ENCODE peak calls at places on chromosomes 12 and 14, in five cellular contexts. J, S, Y, A and L are unnamed samples.

GRCh38 chr14:68458840-68459469 is 333.9 kb downstream of the ZFP36L1 start:
- DNase-seq in S (peak; percentile 97), A (peak; percentile 95), J (peak; percentile 45), Y (peak; percentile 67), L (no peak)

GRCh38 chr12:116525418-116526001 is 33.7 kb upstream of the MAP1LC3B2 start:
- DNase-seq in A (peak; percentile 94), Y (peak; percentile 68), J (peak; percentile 48), S (peak; percentile 64), L (no peak)

GRCh38 chr12:71755146-71755892 is 656 bp downstream of the RAB21 start:
- DNase-seq in S (peak; percentile 44), A (peak; percentile 61), Y (peak; percentile 13), J (no peak), L (no peak)

GRCh38 chr14:34247605-34248004 is 214.4 kb downstream of the SPTSSA start:
- DNase-seq in S (no peak), J (no peak), Y (no peak), A (peak; percentile 39), L (no peak)

GRCh38 chr12:131829351-131829794 is 1.2 kb downstream of the MMP17 start:
- DNase-seq in A (no peak), S (no peak), Y (no peak), J (no peak), L (peak; percentile 30)

GRCh38 chr14:95523051-95523817 is 6.8 kb upstream of the SYNE3 start:
- DNase-seq in S (no peak), A (no peak), J (no peak), Y (no peak), L (no peak)

GRCh38 chr12:22828059-22828458 is 203.1 kb downstream of the ETNK1 start:
- DNase-seq in A (no peak), Y (no peak), S (no peak), J (no peak), L (no peak)

GRCh38 chr12:71057330-71057729 is 100.5 kb downstream of the TSPAN8 start:
- DNase-seq in S (no peak), Y (no peak), J (no peak), A (no peak), L (peak; percentile 61)

GRCh38 chr12:91178139-91178561 is 4.5 kb downstream of the DCN start:
- DNase-seq in S (no peak), J (no peak), Y (no peak), A (peak; percentile 8), L (no peak)

GRCh38 chr12:56908136-56908535 is 26.1 kb downstream of the SDR9C7 start:
- DNase-seq in S (no peak), J (no peak), A (no peak), Y (no peak), L (no peak)

GRCh38 chr12:56903374-56903773 is 30.8 kb downstream of the SDR9C7 start:
- DNase-seq in A (no peak), Y (no peak), J (no peak), S (no peak), L (no peak)

GRCh38 chr12:56900583-56900982 is 33.6 kb downstream of the SDR9C7 start:
- DNase-seq in A (no peak), Y (no peak), J (no peak), S (no peak), L (no peak)

DNA sequence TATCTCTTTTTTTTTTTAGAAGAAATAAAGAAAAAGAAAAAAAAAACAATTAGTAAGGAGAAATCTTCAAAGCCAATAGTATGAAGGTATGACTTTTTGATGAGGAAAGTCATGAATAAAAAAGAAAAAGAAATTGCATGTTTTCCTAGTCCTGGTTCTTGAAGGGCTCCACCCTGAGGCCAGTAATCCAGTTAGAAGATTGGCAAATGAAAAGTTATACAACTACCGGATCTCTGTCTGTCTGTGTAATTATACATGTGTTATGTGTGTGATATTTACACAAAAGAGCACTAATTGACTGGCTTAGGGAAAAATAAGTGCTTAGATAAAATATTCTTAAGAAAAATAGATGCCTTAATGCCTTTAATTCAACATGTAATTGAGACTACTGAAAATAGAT is 28.4 kb downstream of the SDR9C7 start:
- DNase-seq in A (no peak), J (no peak), S (no peak), Y (no peak), L (no peak)
- H3K4me3 ChIP-seq in A (no peak overlapping the region), J (no peak overlapping the region), S (no peak overlapping the region), Y (no peak overlapping the region), L (no peak overlapping the region)

GRCh38 chr14:101839236-101839635 is 77.7 kb downstream of the PPP2R5C start:
- DNase-seq in S (no peak), J (no peak), Y (no peak), A (no peak), L (peak; percentile 53)
- H3K4me1 ChIP-seq in S (peaks cover 8% of the 10 kb centered on the region), J (peaks cover 98% of the 10 kb centered on the region), Y (peaks cover 35% of the 10 kb centered on the region), A (peaks cover 18% of the 10 kb centered on the region), L (peaks cover 70% of the 10 kb centered on the region)

GRCh38 chr12:94012508-94013044 is 135.8 kb upstream of the PLXNC1 start:
- DNase-seq in S (no peak), A (peak; percentile 36), J (no peak), Y (no peak), L (no peak)
- TF ChIP-seq CTCF in S (no peak), A (no peak), J (no peak), Y (no peak), L (no peak)

GRCh38 chr12:51850081-51850932 is 1.8 kb upstream of the FIGNL2 start:
- DNase-seq in Y (no peak), J (no peak), S (no peak), A (no peak), L (no peak)

GRCh38 chr12:51848843-51849735 is 571 bp upstream of the FIGNL2 start:
- DNase-seq in S (no peak), Y (no peak), A (no peak), J (no peak), L (no peak)

GRCh38 chr12:51846209-51846779 is 2.2 kb downstream of the FIGNL2 start:
- DNase-seq in Y (no peak), J (no peak), A (no peak), S (no peak), L (no peak)

GRCh38 chr12:51846911-51847829 is 1.3 kb downstream of the FIGNL2 start:
- DNase-seq in A (no peak), S (no peak), Y (peak; percentile 52), J (peak; percentile 65), L (peak; percentile 85)

GRCh38 chr12:51847830-51848727 is at the start of gene FIGNL2:
- DNase-seq in Y (peak; percentile 39), A (no peak), S (no peak), J (peak; percentile 42), L (no peak)
- H3K4me3 ChIP-seq in Y (peak within 1 kb of the TSS; percentile 80), A (peak within 1 kb of the TSS; percentile 59), S (no peak within 1 kb of the TSS), J (peak within 1 kb of the TSS; percentile 75), L (peak within 1 kb of the TSS; percentile 80)

GRCh38 chr12:124446364-124446763 is 121.0 kb downstream of the NCOR2 start:
- DNase-seq in A (no peak), Y (no peak), J (no peak), S (no peak), L (no peak)

GRCh38 chr12:124449623-124450375 is 117.6 kb downstream of the NCOR2 start:
- DNase-seq in J (no peak), S (no peak), A (no peak), Y (no peak), L (no peak)

GRCh38 chr12:124450376-124450750 is 117.0 kb downstream of the NCOR2 start:
- DNase-seq in S (no peak), J (no peak), A (no peak), Y (no peak), L (no peak)

GRCh38 chr12:124448955-124449622 is 118.3 kb downstream of the NCOR2 start:
- DNase-seq in S (no peak), Y (no peak), A (no peak), J (no peak), L (no peak)

GRCh38 chr12:124448241-124448954 is 119.0 kb downstream of the NCOR2 start:
- DNase-seq in A (no peak), Y (no peak), S (no peak), J (no peak), L (no peak)
- H3K4me1 ChIP-seq in A (peaks cover 18% of the 10 kb centered on the region), Y (peaks cover 10% of the 10 kb centered on the region), S (peaks cover 14% of the 10 kb centered on the region), J (peaks cover 26% of the 10 kb centered on the region), L (peaks cover 28% of the 10 kb centered on the region)

GRCh38 chr14:104929268-104930230 is 4.9 kb downstream of the PLD4 start:
- DNase-seq in Y (no peak), A (no peak), J (peak; percentile 8), S (no peak), L (no peak)

GRCh38 chr14:104928391-104929133 is 3.9 kb downstream of the PLD4 start:
- DNase-seq in Y (no peak), S (no peak), J (peak; percentile 13), A (no peak), L (no peak)

GRCh38 chr14:104926619-104927431 is 2.1 kb downstream of the PLD4 start:
- DNase-seq in Y (no peak), A (no peak), S (no peak), J (peak; percentile 9), L (no peak)

GRCh38 chr14:104927432-104927816 is 2.7 kb downstream of the PLD4 start:
- DNase-seq in S (no peak), J (peak; percentile 6), Y (no peak), A (no peak), L (no peak)

DNA sequence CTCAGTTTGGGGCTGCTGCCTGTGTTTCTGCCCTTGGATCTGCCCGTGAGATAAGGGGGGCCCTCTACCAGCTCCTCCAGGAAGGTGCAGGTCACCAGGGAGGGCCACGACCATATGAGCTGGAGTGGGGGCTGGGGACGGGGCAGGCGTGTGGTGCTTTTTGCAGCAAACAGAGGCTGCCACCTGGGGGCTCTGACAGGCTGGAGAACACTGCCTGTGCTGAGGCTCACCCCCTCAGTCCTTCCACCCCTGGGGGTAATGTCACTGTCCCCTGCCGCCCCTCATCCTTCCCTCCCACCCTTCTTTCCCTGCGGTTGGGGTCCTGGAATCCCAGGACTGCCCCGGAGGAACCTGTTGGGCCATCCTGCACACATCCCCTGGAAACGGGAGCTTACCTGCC is 3.2 kb downstream of the PLD4 start:
- DNase-seq in A (no peak), J (peak; percentile 12), Y (no peak), S (no peak), L (no peak)
- TF ChIP-seq CTCF in A (no peak), J (no peak), Y (no peak), S (no peak), L (no peak)

GRCh38 chr12:76560083-76560491 is 516 bp upstream of the OSBPL8 start:
- DNase-seq in Y (no peak), A (no peak), S (no peak), J (no peak), L (no peak)
- H3K4me3 ChIP-seq in Y (peak overlapping the region; percentile 88), A (peak overlapping the region; percentile 97), S (peak overlapping the region; percentile 91), J (peak overlapping the region; percentile 94), L (peak overlapping the region; percentile 95)

DNA sequence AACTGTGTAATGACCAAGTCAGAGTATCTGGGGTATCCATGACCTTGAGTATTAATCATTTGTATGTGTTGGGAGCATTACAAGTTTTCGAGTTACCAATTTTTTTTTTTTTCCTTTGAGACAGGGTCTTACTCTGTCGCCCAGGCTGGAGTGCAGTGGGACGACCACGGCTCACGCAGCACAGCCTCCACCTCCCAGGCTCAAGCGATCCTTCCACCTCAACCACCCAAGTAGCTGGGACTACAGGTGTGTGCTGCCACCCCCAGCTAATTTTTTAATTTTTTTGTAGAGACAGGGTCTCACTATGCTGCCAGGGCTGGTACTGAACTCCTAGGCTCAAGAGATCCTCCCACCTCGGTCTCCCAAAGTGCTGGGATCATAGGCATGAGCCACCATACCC is 19.7 kb downstream of the SSH1 start:
- DNase-seq in Y (no peak), A (peak; percentile 40), J (no peak), S (no peak), L (no peak)
- H3K4me1 ChIP-seq in Y (peaks cover 59% of the 10 kb centered on the region), A (peaks cover 79% of the 10 kb centered on the region), J (peaks cover 98% of the 10 kb centered on the region), S (peaks cover 52% of the 10 kb centered on the region), L (peaks cover 17% of the 10 kb centered on the region)